ENCODE peak calls at places on chromosome 15, in ten cellular contexts. Y, I, X, D, W, M, C, R, E and G are unnamed samples. For H3K36me3, the result is how much of the 10 kb centered on the place peaks cover.

GRCh38 chr15:101547737-101548136 is 58.2 kb upstream of the PCSK6 start:
- DNase-seq in R (no peak), D (no peak), W (no peak), X (no peak), E (no peak), C (no peak), I (no peak), M (no peak), Y (no peak), G (no peak)

GRCh38 chr15:65132841-65133549 is 613 bp downstream of the PDCD7 start:
- DNase-seq in D (no peak), Y (peak), W (peak), R (peak), C (peak), X (no peak), I (peak), E (peak), M (peak), G (peak)

GRCh38 chr15:68319997-68320396 is 42.5 kb downstream of the FEM1B start:
- DNase-seq in D (no peak), C (no peak), W (no peak), Y (no peak), M (no peak), I (no peak), X (no peak), R (no peak), E (no peak), G (no peak)

GRCh38 chr15:58212909-58213526 is 74.8 kb downstream of the AQP9 start:
- DNase-seq in X (no peak), M (peak), C (peak), D (no peak), W (no peak), I (peak), E (peak), R (no peak), Y (no peak), G (no peak)

GRCh38 chr15:95325763-95326688 is 1004.5 kb upstream of the NR2F2 start:
- DNase-seq in X (peak), E (peak), M (no peak), I (peak), W (no peak), Y (no peak), D (no peak), C (peak), R (no peak), G (no peak)

GRCh38 chr15:58551764-58552504 is 120.1 kb downstream of the LIPC start:
- DNase-seq in D (no peak), Y (no peak), M (peak), C (no peak), I (peak), X (peak), W (peak), R (no peak), E (peak), G (no peak)

GRCh38 chr15:83248151-83248851 is 36.2 kb downstream of the BNC1 start:
- DNase-seq in M (peak), Y (no peak), D (no peak), R (no peak), I (peak), C (peak), X (no peak), E (peak), W (no peak), G (no peak)

GRCh38 chr15:89187911-89188514 is 33.4 kb downstream of the RLBP1 start:
- DNase-seq in X (no peak), Y (no peak), D (no peak), M (no peak), C (no peak), W (no peak), E (no peak), R (no peak), I (no peak), G (no peak)

GRCh38 chr15:64547275-64547674 is 86.9 kb downstream of the ZNF609 start:
- DNase-seq in I (no peak), R (no peak), D (no peak), E (no peak), X (no peak), C (no peak), Y (no peak), W (no peak), M (no peak), G (no peak)

GRCh38 chr15:68305420-68305871 is 27.9 kb downstream of the FEM1B start:
- DNase-seq in M (no peak), Y (no peak), I (no peak), C (no peak), D (no peak), X (peak), E (no peak), W (no peak), R (no peak), G (no peak)

GRCh38 chr15:40272713-40273056 is 10.2 kb downstream of the ANKRD63 start:
- DNase-seq in X (no peak), D (no peak), E (no peak), I (no peak), C (no peak), R (no peak), M (no peak), Y (no peak), W (no peak), G (no peak)

GRCh38 chr15:22265961-22266360 is 185.6 kb downstream of the OR4M2 start:
- DNase-seq in X (no peak), D (no peak), C (no peak), Y (no peak), M (no peak), W (no peak), I (no peak), R (no peak), E (no peak), G (no peak)
- H3K36me3 ChIP-seq in X (under half), D (under half), C (under half), Y (under half), M (under half), W (under half), I (under half), R (under half), E (under half), G (under half)

GRCh38 chr15:99435761-99436346 is 129.9 kb upstream of the MEF2A start:
- DNase-seq in I (no peak), M (no peak), Y (no peak), X (peak), D (no peak), C (no peak), W (peak), E (no peak), R (no peak), G (no peak)
- H3K27ac ChIP-seq in I (no peak), M (no peak), Y (no peak), X (peak), D (no peak), C (no peak), W (peak), E (no peak), R (no peak), G (no peak)

GRCh38 chr15:70200511-70200991 is 102.8 kb upstream of the TLE3 start:
- DNase-seq in I (no peak), W (no peak), X (no peak), C (no peak), D (no peak), R (no peak), E (no peak), Y (no peak), M (no peak), G (no peak)
- H3K4me3 ChIP-seq in I (no peak), W (no peak), X (no peak), C (no peak), D (no peak), R (no peak), E (no peak), Y (no peak), M (no peak), G (no peak)

GRCh38 chr15:78004919-78005634 is 72.4 kb downstream of the TBC1D2B start:
- DNase-seq in R (no peak), D (no peak), I (peak), Y (peak), C (no peak), W (peak), X (peak), M (peak), E (peak), G (no peak)

GRCh38 chr15:78006567-78007205 is 70.8 kb downstream of the TBC1D2B start:
- DNase-seq in D (no peak), R (no peak), X (no peak), Y (peak), E (no peak), I (no peak), W (peak), C (no peak), M (no peak), G (no peak)

GRCh38 chr15:78010112-78010511 is 67.4 kb downstream of the TBC1D2B start:
- DNase-seq in X (no peak), C (no peak), E (no peak), Y (no peak), R (no peak), I (no peak), M (no peak), W (no peak), D (no peak), G (no peak)

GRCh38 chr15:78007965-78008886 is 69.3 kb downstream of the TBC1D2B start:
- DNase-seq in W (peak), E (peak), I (no peak), M (no peak), Y (peak), D (no peak), C (no peak), X (peak), R (no peak), G (no peak)

DNA sequence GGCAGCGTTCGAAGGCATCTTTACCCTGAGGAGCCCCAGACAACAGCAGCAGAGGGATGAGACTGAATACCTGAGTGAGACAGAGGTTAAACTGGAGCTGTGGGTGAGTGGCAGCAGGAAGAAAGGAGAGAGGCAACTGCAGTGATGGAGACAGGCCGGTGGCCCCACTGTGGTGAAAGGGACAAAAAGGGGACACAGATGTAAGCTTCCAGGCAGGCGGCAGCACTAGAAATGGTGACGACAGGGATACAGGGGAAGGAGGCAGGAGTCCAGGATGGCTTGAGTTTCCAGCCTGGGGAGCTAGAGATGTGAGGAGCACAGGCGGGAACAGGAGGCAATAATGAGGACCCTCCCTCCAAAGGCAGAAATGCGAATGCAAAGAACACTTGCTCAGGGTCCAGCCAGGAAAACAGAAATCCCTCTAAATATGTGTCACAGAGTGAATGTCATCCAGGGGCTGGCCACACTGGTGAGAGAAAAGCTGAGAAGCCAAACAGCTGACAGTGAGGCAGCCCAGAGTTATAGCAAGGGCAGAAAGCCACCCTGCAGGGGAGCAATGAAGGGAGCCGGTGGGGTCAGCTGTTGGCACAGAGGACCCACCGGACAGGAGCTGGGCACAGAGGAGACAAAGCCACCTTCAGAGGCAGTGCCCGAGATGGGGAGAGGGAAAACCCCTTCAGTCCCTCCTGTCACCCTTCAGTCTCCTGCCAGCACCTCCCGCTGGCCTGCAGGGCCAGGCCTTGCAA is 70.1 kb downstream of the TBC1D2B start:
- DNase-seq in Y (no peak), D (no peak), X (no peak), W (no peak), C (no peak), M (no peak), I (no peak), E (no peak), R (no peak), G (no peak)
- H3K36me3 ChIP-seq in Y (under half), D (under half), X (under half), W (half or more), C (under half), M (half or more), I (under half), E (under half), R (under half), G (under half)

GRCh38 chr15:71294636-71295241 is 179.5 kb downstream of the THSD4 start:
- DNase-seq in W (no peak), R (no peak), C (no peak), M (peak), I (no peak), Y (no peak), D (no peak), X (peak), E (peak), G (no peak)
- H3K27ac ChIP-seq in W (peak), R (no peak), C (no peak), M (peak), I (peak), Y (no peak), D (peak), X (peak), E (peak), G (no peak)

DNA sequence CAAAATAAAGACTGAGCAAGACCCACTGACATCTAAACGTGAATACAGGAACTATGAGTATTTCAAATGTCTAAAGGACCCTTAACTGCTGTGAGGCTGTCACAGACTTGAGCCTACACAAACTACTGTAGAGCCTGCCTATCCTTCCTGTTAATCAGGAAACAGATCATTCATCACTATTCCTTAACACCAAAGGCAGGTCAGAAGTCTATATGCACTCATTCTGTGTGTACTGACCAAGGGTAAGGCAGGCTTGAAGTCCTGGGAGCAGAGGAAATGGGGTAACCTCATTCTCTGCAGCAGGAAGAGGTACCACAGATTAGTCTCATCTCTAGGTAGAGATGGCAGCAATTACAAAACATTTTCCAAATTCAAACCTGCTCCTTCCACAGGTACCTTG is 30.7 kb downstream of the NPTN start:
- DNase-seq in R (no peak), X (no peak), I (peak), W (no peak), D (no peak), E (no peak), C (no peak), Y (no peak), M (no peak), G (no peak)
- H3K4me3 ChIP-seq in R (no peak), X (no peak), I (no peak), W (no peak), D (no peak), E (no peak), C (no peak), Y (no peak), M (no peak), G (no peak)

GRCh38 chr15:73583568-73583967 is 49.6 kb downstream of the NPTN start:
- DNase-seq in W (no peak), X (no peak), Y (no peak), M (no peak), D (no peak), C (no peak), E (no peak), R (no peak), I (no peak), G (no peak)
- H3K36me3 ChIP-seq in W (half or more), X (under half), Y (under half), M (half or more), D (half or more), C (half or more), E (under half), R (under half), I (under half), G (under half)